ENCODE peak calls at places on chromosome 22, in nine cellular contexts. One of them, this sample, is unnamed.

GRCh38 chr22:30947163-30947820 is 21.3 kb downstream of the MORC2 start:
- DNase-seq in lower lobe of right lung: no peak
- DNase-seq in astrocyte: no peak
- DNase-seq in Karpas-422: no peak
- DNase-seq in cardiac muscle cell: no peak
- DNase-seq in neuronal stem cell: peak; percentile 62
- DNase-seq in upper lobe of left lung: no peak
- DNase-seq in stomach: no peak
- DNase-seq in mucosa of descending colon: no peak
- DNase-seq in this sample: no peak

GRCh38 chr22:31944700-31945477 is 554 bp downstream of the YWHAH start:
- DNase-seq in Karpas-422: no peak
- DNase-seq in cardiac muscle cell: peak; percentile 19
- DNase-seq in stomach: peak; percentile 52
- DNase-seq in lower lobe of right lung: peak; percentile 49
- DNase-seq in astrocyte: no peak
- DNase-seq in mucosa of descending colon: peak; percentile 76
- DNase-seq in upper lobe of left lung: peak; percentile 60
- DNase-seq in neuronal stem cell: peak; percentile 17
- DNase-seq in this sample: peak; percentile 44

GRCh38 chr22:23749747-23750373 is 1.1 kb downstream of the ZNF70 start:
- DNase-seq in mucosa of descending colon: no peak
- DNase-seq in upper lobe of left lung: no peak
- DNase-seq in neuronal stem cell: no peak
- DNase-seq in Karpas-422: peak; percentile 43
- DNase-seq in lower lobe of right lung: no peak
- DNase-seq in astrocyte: no peak
- DNase-seq in cardiac muscle cell: peak; percentile 38
- DNase-seq in stomach: no peak
- DNase-seq in this sample: no peak

GRCh38 chr22:36379593-36380361 is 8.0 kb downstream of the MYH9 start:
- DNase-seq in stomach: no peak
- DNase-seq in Karpas-422: no peak
- DNase-seq in upper lobe of left lung: no peak
- DNase-seq in cardiac muscle cell: no peak
- DNase-seq in lower lobe of right lung: no peak
- DNase-seq in neuronal stem cell: no peak
- DNase-seq in mucosa of descending colon: peak; percentile 81
- DNase-seq in astrocyte: no peak
- DNase-seq in this sample: peak; percentile 45

GRCh38 chr22:37187552-37187890 is 526 bp downstream of the C1QTNF6 start:
- DNase-seq in neuronal stem cell: no peak
- DNase-seq in stomach: peak; percentile 38
- DNase-seq in cardiac muscle cell: peak; percentile 53
- DNase-seq in Karpas-422: no peak
- DNase-seq in astrocyte: no peak
- DNase-seq in upper lobe of left lung: no peak
- DNase-seq in mucosa of descending colon: no peak
- DNase-seq in lower lobe of right lung: no peak
- DNase-seq in this sample: no peak

GRCh38 chr22:44399906-44400762 is 87.4 kb upstream of the SHISAL1 start:
- DNase-seq in upper lobe of left lung: no peak
- DNase-seq in Karpas-422: no peak
- DNase-seq in neuronal stem cell: no peak
- DNase-seq in astrocyte: no peak
- DNase-seq in mucosa of descending colon: no peak
- DNase-seq in lower lobe of right lung: no peak
- DNase-seq in stomach: peak; percentile 17
- DNase-seq in cardiac muscle cell: no peak
- DNase-seq in this sample: no peak

GRCh38 chr22:22687638-22688500 is 43.5 kb downstream of the GGTLC2 start:
- DNase-seq in astrocyte: peak; percentile 12
- DNase-seq in neuronal stem cell: peak; percentile 29
- DNase-seq in stomach: peak; percentile 34
- DNase-seq in mucosa of descending colon: no peak
- DNase-seq in lower lobe of right lung: no peak
- DNase-seq in upper lobe of left lung: no peak
- DNase-seq in cardiac muscle cell: peak; percentile 77
- DNase-seq in Karpas-422: peak; percentile 78
- DNase-seq in this sample: no peak

GRCh38 chr22:29108137-29108536 is 35.3 kb downstream of the KREMEN1 start:
- DNase-seq in stomach: no peak
- DNase-seq in upper lobe of left lung: no peak
- DNase-seq in astrocyte: peak; percentile 51
- DNase-seq in mucosa of descending colon: no peak
- DNase-seq in cardiac muscle cell: peak; percentile 70
- DNase-seq in lower lobe of right lung: no peak
- DNase-seq in neuronal stem cell: no peak
- DNase-seq in Karpas-422: no peak
- DNase-seq in this sample: no peak

GRCh38 chr22:31618057-31618456 is 44.0 kb downstream of the PISD start:
- DNase-seq in upper lobe of left lung: peak; percentile 81
- DNase-seq in Karpas-422: no peak
- DNase-seq in stomach: no peak
- DNase-seq in lower lobe of right lung: no peak
- DNase-seq in neuronal stem cell: no peak
- DNase-seq in cardiac muscle cell: no peak
- DNase-seq in mucosa of descending colon: peak; percentile 74
- DNase-seq in astrocyte: no peak
- DNase-seq in this sample: no peak

GRCh38 chr22:19193879-19194278 is 15.3 kb upstream of the SLC25A1 start:
- DNase-seq in lower lobe of right lung: no peak
- DNase-seq in Karpas-422: no peak
- DNase-seq in cardiac muscle cell: no peak
- DNase-seq in mucosa of descending colon: no peak
- DNase-seq in neuronal stem cell: no peak
- DNase-seq in astrocyte: no peak
- DNase-seq in stomach: no peak
- DNase-seq in upper lobe of left lung: no peak
- DNase-seq in this sample: no peak

GRCh38 chr22:37019309-37020191 is at the start of the genes MPST and TST:
- DNase-seq in neuronal stem cell: peak; percentile 75
- DNase-seq in lower lobe of right lung: peak; percentile 89
- DNase-seq in Karpas-422: peak; percentile 78
- DNase-seq in astrocyte: peak; percentile 45
- DNase-seq in stomach: peak; percentile 81
- DNase-seq in cardiac muscle cell: peak; percentile 77
- DNase-seq in mucosa of descending colon: peak; percentile 86
- DNase-seq in upper lobe of left lung: peak; percentile 95
- DNase-seq in this sample: peak; percentile 40

GRCh38 chr22:45884201-45885067 is 92.5 kb downstream of the WNT7B start:
- DNase-seq in Karpas-422: no peak
- DNase-seq in lower lobe of right lung: peak; percentile 40
- DNase-seq in neuronal stem cell: no peak
- DNase-seq in upper lobe of left lung: peak; percentile 56
- DNase-seq in stomach: no peak
- DNase-seq in cardiac muscle cell: peak; percentile 16
- DNase-seq in mucosa of descending colon: peak; percentile 31
- DNase-seq in astrocyte: no peak
- DNase-seq in this sample: no peak

GRCh38 chr22:32539631-32540449 is 65.2 kb downstream of the FBXO7 start:
- DNase-seq in lower lobe of right lung: no peak
- DNase-seq in cardiac muscle cell: no peak
- DNase-seq in mucosa of descending colon: no peak
- DNase-seq in Karpas-422: no peak
- DNase-seq in upper lobe of left lung: no peak
- DNase-seq in neuronal stem cell: no peak
- DNase-seq in stomach: no peak
- DNase-seq in astrocyte: peak; percentile 55
- DNase-seq in this sample: no peak

GRCh38 chr22:23381661-23382427 is 198.2 kb downstream of the IGLL1 start:
- DNase-seq in astrocyte: no peak
- DNase-seq in upper lobe of left lung: peak; percentile 60
- DNase-seq in neuronal stem cell: no peak
- DNase-seq in stomach: no peak
- DNase-seq in mucosa of descending colon: no peak
- DNase-seq in lower lobe of right lung: no peak
- DNase-seq in cardiac muscle cell: no peak
- DNase-seq in Karpas-422: no peak
- DNase-seq in this sample: no peak

GRCh38 chr22:37802310-37803194 is 5.2 kb upstream of the GCAT start:
- DNase-seq in Karpas-422: no peak
- DNase-seq in cardiac muscle cell: peak; percentile 61
- DNase-seq in neuronal stem cell: peak; percentile 73
- DNase-seq in mucosa of descending colon: peak; percentile 77
- DNase-seq in astrocyte: no peak
- DNase-seq in upper lobe of left lung: peak; percentile 90
- DNase-seq in stomach: peak; percentile 60
- DNase-seq in lower lobe of right lung: peak; percentile 75
- DNase-seq in this sample: no peak

GRCh38 chr22:45268167-45268957 is 16.4 kb upstream of the UPK3A start:
- DNase-seq in cardiac muscle cell: peak; percentile 21
- DNase-seq in astrocyte: no peak
- DNase-seq in Karpas-422: no peak
- DNase-seq in neuronal stem cell: peak; percentile 89
- DNase-seq in mucosa of descending colon: peak; percentile 70
- DNase-seq in stomach: peak; percentile 36
- DNase-seq in lower lobe of right lung: no peak
- DNase-seq in upper lobe of left lung: peak; percentile 76
- DNase-seq in this sample: peak; percentile 42

GRCh38 chr22:24141586-24141985 is 39.7 kb upstream of the SUSD2 start:
- DNase-seq in astrocyte: no peak
- DNase-seq in cardiac muscle cell: no peak
- DNase-seq in mucosa of descending colon: no peak
- DNase-seq in stomach: no peak
- DNase-seq in neuronal stem cell: no peak
- DNase-seq in Karpas-422: no peak
- DNase-seq in upper lobe of left lung: no peak
- DNase-seq in lower lobe of right lung: no peak
- DNase-seq in this sample: no peak

GRCh38 chr22:44914026-44914721 is 95.6 kb downstream of the PHF21B start:
- DNase-seq in cardiac muscle cell: no peak
- DNase-seq in stomach: no peak
- DNase-seq in Karpas-422: no peak
- DNase-seq in astrocyte: no peak
- DNase-seq in neuronal stem cell: no peak
- DNase-seq in upper lobe of left lung: no peak
- DNase-seq in lower lobe of right lung: no peak
- DNase-seq in mucosa of descending colon: peak; percentile 26
- DNase-seq in this sample: no peak

GRCh38 chr22:25709758-25710157 is 32.2 kb upstream of the MYO18B start:
- DNase-seq in lower lobe of right lung: no peak
- DNase-seq in neuronal stem cell: no peak
- DNase-seq in Karpas-422: no peak
- DNase-seq in upper lobe of left lung: no peak
- DNase-seq in astrocyte: no peak
- DNase-seq in stomach: no peak
- DNase-seq in cardiac muscle cell: no peak
- DNase-seq in mucosa of descending colon: no peak
- DNase-seq in this sample: no peak

GRCh38 chr22:19597399-19597735 is 73.2 kb upstream of the CLDN5 start:
- DNase-seq in lower lobe of right lung: no peak
- DNase-seq in Karpas-422: peak; percentile 94
- DNase-seq in mucosa of descending colon: no peak
- DNase-seq in stomach: no peak
- DNase-seq in astrocyte: no peak
- DNase-seq in upper lobe of left lung: no peak
- DNase-seq in neuronal stem cell: no peak
- DNase-seq in cardiac muscle cell: no peak
- DNase-seq in this sample: no peak

GRCh38 chr22:47419239-47419638 is 656.8 kb downstream of the TBC1D22A start:
- DNase-seq in Karpas-422: no peak
- DNase-seq in mucosa of descending colon: no peak
- DNase-seq in upper lobe of left lung: no peak
- DNase-seq in lower lobe of right lung: no peak
- DNase-seq in cardiac muscle cell: no peak
- DNase-seq in stomach: no peak
- DNase-seq in neuronal stem cell: no peak
- DNase-seq in astrocyte: no peak
- DNase-seq in this sample: no peak
- H3K9me3 ChIP-seq in Karpas-422: no peaks in the 10 kb centered on the region
- H3K9me3 ChIP-seq in mucosa of descending colon: no peaks in the 10 kb centered on the region
- H3K9me3 ChIP-seq in upper lobe of left lung: no peaks in the 10 kb centered on the region
- H3K9me3 ChIP-seq in lower lobe of right lung: no peaks in the 10 kb centered on the region
- H3K9me3 ChIP-seq in cardiac muscle cell: no peaks in the 10 kb centered on the region
- H3K9me3 ChIP-seq in stomach: peaks cover 10% of the 10 kb centered on the region
- H3K9me3 ChIP-seq in neuronal stem cell: peaks cover 49% of the 10 kb centered on the region
- H3K9me3 ChIP-seq in astrocyte: peaks cover 5% of the 10 kb centered on the region
- H3K9me3 ChIP-seq in this sample: no peaks in the 10 kb centered on the region

GRCh38 chr22:49922926-49923325 is 4.5 kb downstream of the CRELD2 start:
- DNase-seq in neuronal stem cell: no peak
- DNase-seq in astrocyte: no peak
- DNase-seq in lower lobe of right lung: peak; percentile 43
- DNase-seq in cardiac muscle cell: no peak
- DNase-seq in upper lobe of left lung: peak; percentile 82
- DNase-seq in mucosa of descending colon: peak; percentile 54
- DNase-seq in Karpas-422: no peak
- DNase-seq in stomach: no peak
- DNase-seq in this sample: no peak
- H3K9me3 ChIP-seq in neuronal stem cell: peaks cover 3% of the 10 kb centered on the region
- H3K9me3 ChIP-seq in astrocyte: no peaks in the 10 kb centered on the region
- H3K9me3 ChIP-seq in lower lobe of right lung: no peaks in the 10 kb centered on the region
- H3K9me3 ChIP-seq in cardiac muscle cell: no peaks in the 10 kb centered on the region
- H3K9me3 ChIP-seq in upper lobe of left lung: no peaks in the 10 kb centered on the region
- H3K9me3 ChIP-seq in mucosa of descending colon: no peaks in the 10 kb centered on the region
- H3K9me3 ChIP-seq in Karpas-422: no peaks in the 10 kb centered on the region
- H3K9me3 ChIP-seq in stomach: no peaks in the 10 kb centered on the region
- H3K9me3 ChIP-seq in this sample: no peaks in the 10 kb centered on the region

DNA sequence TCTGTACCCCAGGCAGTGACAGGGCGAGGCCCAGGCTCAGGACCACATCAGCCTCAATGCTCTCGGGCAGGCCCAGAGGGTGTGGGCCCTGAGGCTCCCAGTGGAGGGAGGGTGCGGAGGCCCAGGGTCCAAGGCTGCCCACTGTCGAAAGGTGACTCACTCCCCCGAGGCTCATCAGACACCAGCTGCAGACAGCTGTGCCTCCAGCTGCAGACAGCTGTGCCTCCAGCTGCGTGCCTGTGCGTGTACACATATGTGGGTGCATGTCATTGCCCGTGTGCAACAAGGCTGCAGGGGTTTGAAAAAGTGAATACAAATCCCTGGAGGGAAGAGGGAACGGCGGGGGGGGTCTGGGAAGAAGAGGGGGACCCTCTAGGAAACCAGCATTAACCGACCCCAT is 134.3 kb downstream of the BRD1 start:
- DNase-seq in neuronal stem cell: no peak
- DNase-seq in upper lobe of left lung: peak; percentile 69
- DNase-seq in Karpas-422: peak; percentile 53
- DNase-seq in cardiac muscle cell: no peak
- DNase-seq in astrocyte: no peak
- DNase-seq in stomach: peak; percentile 14
- DNase-seq in mucosa of descending colon: no peak
- DNase-seq in lower lobe of right lung: no peak
- DNase-seq in this sample: no peak
- H3K9me3 ChIP-seq in neuronal stem cell: peaks cover 17% of the 10 kb centered on the region
- H3K9me3 ChIP-seq in upper lobe of left lung: peaks cover 3% of the 10 kb centered on the region
- H3K9me3 ChIP-seq in Karpas-422: peaks cover 6% of the 10 kb centered on the region
- H3K9me3 ChIP-seq in cardiac muscle cell: no peaks in the 10 kb centered on the region
- H3K9me3 ChIP-seq in astrocyte: peaks cover 6% of the 10 kb centered on the region
- H3K9me3 ChIP-seq in stomach: peaks cover 20% of the 10 kb centered on the region
- H3K9me3 ChIP-seq in mucosa of descending colon: no peaks in the 10 kb centered on the region
- H3K9me3 ChIP-seq in lower lobe of right lung: peaks cover 7% of the 10 kb centered on the region
- H3K9me3 ChIP-seq in this sample: no peaks in the 10 kb centered on the region

DNA sequence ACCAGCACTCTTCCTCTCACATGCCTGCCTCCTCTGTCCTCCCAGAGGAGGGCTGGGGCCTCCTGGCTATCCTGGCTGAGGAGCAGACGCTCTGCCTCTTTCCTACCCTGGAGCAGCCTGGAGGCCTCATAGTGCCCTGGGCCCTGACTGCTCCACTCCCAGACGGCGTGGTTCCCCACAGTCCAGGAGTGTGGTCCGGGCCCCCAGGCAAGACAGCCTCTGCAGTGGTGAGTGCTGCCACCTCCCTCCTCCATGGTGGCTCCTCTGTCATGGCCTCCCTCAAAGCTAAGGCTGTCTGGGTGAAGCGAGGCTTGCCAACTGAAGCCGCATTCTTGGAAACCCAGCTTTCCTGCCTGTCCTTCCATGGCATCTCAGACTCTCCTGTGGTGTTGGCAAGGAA is 19.8 kb downstream of the GAB4 start:
- DNase-seq in neuronal stem cell: no peak
- DNase-seq in lower lobe of right lung: no peak
- DNase-seq in mucosa of descending colon: no peak
- DNase-seq in upper lobe of left lung: no peak
- DNase-seq in stomach: no peak
- DNase-seq in astrocyte: no peak
- DNase-seq in Karpas-422: no peak
- DNase-seq in cardiac muscle cell: no peak
- DNase-seq in this sample: no peak
- H3K9me3 ChIP-seq in neuronal stem cell: peaks cover 43% of the 10 kb centered on the region
- H3K9me3 ChIP-seq in lower lobe of right lung: peaks cover 12% of the 10 kb centered on the region
- H3K9me3 ChIP-seq in mucosa of descending colon: peaks cover 13% of the 10 kb centered on the region
- H3K9me3 ChIP-seq in upper lobe of left lung: peaks cover 7% of the 10 kb centered on the region
- H3K9me3 ChIP-seq in stomach: peaks cover 16% of the 10 kb centered on the region
- H3K9me3 ChIP-seq in astrocyte: peaks cover 3% of the 10 kb centered on the region
- H3K9me3 ChIP-seq in Karpas-422: peaks cover 9% of the 10 kb centered on the region
- H3K9me3 ChIP-seq in cardiac muscle cell: peaks cover 3% of the 10 kb centered on the region
- H3K9me3 ChIP-seq in this sample: no peaks in the 10 kb centered on the region